ENCODE peak calls at places on chromosome 5, in six cellular contexts. Y is endothelial cell of umbilical vein, V is NB4, A is K562, F is HepG2, Q is GM12878. S is an unnamed sample.

GRCh38 chr5:147234825-147235635 is at the start of gene STK32A:
- DNase-seq in V (no peak), F (no peak), Y (peak; percentile 25), A (no peak), Q (no peak), S (no peak)

GRCh38 chr5:1334831-1335539 is 9.9 kb downstream of the CLPTM1L start:
- DNase-seq in A (no peak), Y (no peak), Q (no peak), V (no peak), F (no peak), S (no peak)

GRCh38 chr5:1875481-1875842 is 7.3 kb downstream of the IRX4 start:
- DNase-seq in A (no peak), F (no peak), Y (no peak), Q (no peak), V (no peak), S (no peak)

GRCh38 chr5:79408028-79408427 is 105.9 kb downstream of the HOMER1 start:
- DNase-seq in V (no peak), Q (no peak), A (no peak), F (no peak), Y (no peak), S (no peak)

GRCh38 chr5:170623576-170624181 is 119.9 kb downstream of the KCNIP1 start:
- DNase-seq in V (peak; percentile 68), F (peak; percentile 20), Y (peak; percentile 61), A (peak; percentile 55), Q (no peak), S (peak; percentile 59)

GRCh38 chr5:56815657-56816545 is 552 bp downstream of the MAP3K1 start:
- DNase-seq in F (no peak), V (peak; percentile 67), Q (no peak), Y (peak; percentile 51), A (peak; percentile 29), S (peak; percentile 55)

GRCh38 chr5:59317023-59317771 is 576.3 kb downstream of the PDE4D start:
- DNase-seq in Y (peak; percentile 24), A (no peak), F (no peak), Q (no peak), V (no peak), S (no peak)

GRCh38 chr5:43895876-43896275 is 292.9 kb downstream of the NNT start:
- DNase-seq in F (no peak), Q (no peak), V (no peak), A (no peak), Y (no peak), S (no peak)

GRCh38 chr5:74240783-74241750 is 399.5 kb downstream of the ENC1 start:
- DNase-seq in Y (no peak), Q (no peak), V (peak; percentile 77), F (no peak), A (no peak), S (no peak)

GRCh38 chr5:82784521-82784920 is 292.7 kb downstream of the TMEM167A start:
- DNase-seq in F (no peak), Y (no peak), A (no peak), V (no peak), Q (no peak), S (no peak)

GRCh38 chr5:41735213-41735612 is 135.0 kb downstream of the OXCT1 start:
- DNase-seq in V (no peak), A (no peak), Y (no peak), Q (no peak), F (no peak), S (no peak)

GRCh38 chr5:58122157-58122556 is 337.7 kb downstream of the PLK2 start:
- DNase-seq in Y (no peak), A (no peak), Q (no peak), F (no peak), V (no peak), S (no peak)

GRCh38 chr5:165630211-165630866 is 2124.9 kb downstream of the MAT2B start:
- DNase-seq in Y (peak; percentile 29), F (peak; percentile 46), V (peak; percentile 72), Q (peak; percentile 2), A (peak; percentile 8), S (peak; percentile 56)

GRCh38 chr5:96474073-96474472 is 41.0 kb upstream of the PCSK1 start:
- DNase-seq in Q (no peak), V (no peak), F (no peak), A (no peak), Y (no peak), S (no peak)

GRCh38 chr5:73564644-73565165 is 734 bp downstream of the ANKRA2 start:
- DNase-seq in F (no peak), Y (no peak), A (peak; percentile 48), Q (no peak), V (peak; percentile 49), S (no peak)

GRCh38 chr5:79924936-79925893 is 65.8 kb downstream of the MTX3 start:
- DNase-seq in A (no peak), Q (no peak), F (no peak), V (peak; percentile 11), Y (no peak), S (peak; percentile 12)

GRCh38 chr5:16690243-16690839 is 73.5 kb upstream of the RETREG1 start:
- DNase-seq in V (peak; percentile 47), A (peak; percentile 69), Q (no peak), F (peak; percentile 59), Y (peak; percentile 55), S (peak; percentile 88)

GRCh38 chr5:14700478-14701436 is 36.2 kb downstream of the OTULIN start:
- DNase-seq in Y (no peak), F (no peak), V (peak; percentile 81), A (no peak), Q (no peak), S (no peak)

GRCh38 chr5:143153332-143154119 is 250.0 kb downstream of the NR3C1 start:
- DNase-seq in A (no peak), Y (peak; percentile 10), Q (no peak), F (no peak), V (no peak), S (no peak)

GRCh38 chr5:10757043-10757442 is 4.0 kb downstream of the DAP start:
- DNase-seq in V (no peak), Y (no peak), A (no peak), Q (no peak), F (no peak), S (no peak)

GRCh38 chr5:136374003-136374402 is 8.7 kb upstream of the TRPC7 start:
- DNase-seq in F (peak; percentile 13), Y (peak; percentile 72), V (peak; percentile 40), Q (no peak), A (peak; percentile 6), S (no peak)

GRCh38 chr5:150082364-150082763 is 4.0 kb downstream of the CSF1R start:
- DNase-seq in Y (no peak), V (peak; percentile 76), A (no peak), Q (no peak), F (no peak), S (no peak)

GRCh38 chr5:150082889-150083288 is 3.5 kb downstream of the CSF1R start:
- DNase-seq in F (no peak), Y (no peak), V (no peak), Q (no peak), A (no peak), S (no peak)

GRCh38 chr5:150080696-150081435 is 5.5 kb downstream of the CSF1R start:
- DNase-seq in A (no peak), Q (no peak), F (no peak), Y (no peak), V (no peak), S (no peak)

GRCh38 chr5:150079655-150080461 is 6.5 kb downstream of the CSF1R start:
- DNase-seq in Y (no peak), V (no peak), Q (no peak), A (no peak), F (no peak), S (no peak)

GRCh38 chr5:150081541-150082283 is 4.6 kb downstream of the CSF1R start:
- DNase-seq in Q (no peak), F (no peak), Y (peak; percentile 42), V (peak; percentile 94), A (no peak), S (no peak)
- TF ChIP-seq MYC in Q (no peak), F (no peak), Y (no peak), V (peak; percentile 51), A (no peak), S (no peak)

DNA sequence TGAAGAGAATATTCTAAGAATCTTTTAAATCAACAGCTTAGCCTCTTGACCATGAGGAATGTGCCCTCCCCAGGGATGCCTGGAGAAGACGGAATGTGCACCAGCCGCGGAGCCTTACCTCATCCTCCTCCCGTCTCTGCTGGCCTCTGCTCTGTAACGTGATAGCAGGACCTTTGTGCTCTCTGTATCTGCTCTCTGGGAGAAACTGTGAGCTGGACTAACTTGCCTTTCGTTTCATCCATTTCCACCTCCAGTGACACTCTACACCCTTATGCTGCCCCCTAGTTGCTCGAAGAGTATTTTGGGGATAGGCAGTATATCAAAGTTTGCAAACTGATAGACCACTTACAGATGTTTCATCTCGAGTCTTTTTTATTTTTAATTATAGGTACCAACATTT is 141.4 kb downstream of the NPR3 start:
- DNase-seq in Y (no peak), F (peak; percentile 22), V (peak; percentile 14), A (no peak), Q (no peak), S (peak; percentile 15)
- TF ChIP-seq MYC in Y (no peak), F (no peak), V (no peak), A (no peak), Q (no peak), S (no peak)

GRCh38 chr5:6949230-6949629 is 236.0 kb downstream of the TENT4A start:
- DNase-seq in A (no peak), F (no peak), V (no peak), Q (no peak), Y (no peak), S (no peak)

GRCh38 chr5:6950250-6950649 is 237.0 kb downstream of the TENT4A start:
- DNase-seq in F (no peak), A (no peak), V (no peak), Y (no peak), Q (no peak), S (no peak)

GRCh38 chr5:6950872-6951271 is 237.6 kb downstream of the TENT4A start:
- DNase-seq in Q (no peak), A (no peak), Y (no peak), F (no peak), V (no peak), S (no peak)

GRCh38 chr5:6943749-6944148 is 230.5 kb downstream of the TENT4A start:
- DNase-seq in A (no peak), F (no peak), Y (no peak), V (no peak), Q (no peak), S (no peak)

GRCh38 chr5:6948562-6948961 is 235.3 kb downstream of the TENT4A start:
- DNase-seq in Q (no peak), F (no peak), A (no peak), V (no peak), Y (no peak), S (no peak)
- TF ChIP-seq MYC in Q (no peak), F (no peak), A (no peak), V (no peak), Y (no peak), S (no peak)

DNA sequence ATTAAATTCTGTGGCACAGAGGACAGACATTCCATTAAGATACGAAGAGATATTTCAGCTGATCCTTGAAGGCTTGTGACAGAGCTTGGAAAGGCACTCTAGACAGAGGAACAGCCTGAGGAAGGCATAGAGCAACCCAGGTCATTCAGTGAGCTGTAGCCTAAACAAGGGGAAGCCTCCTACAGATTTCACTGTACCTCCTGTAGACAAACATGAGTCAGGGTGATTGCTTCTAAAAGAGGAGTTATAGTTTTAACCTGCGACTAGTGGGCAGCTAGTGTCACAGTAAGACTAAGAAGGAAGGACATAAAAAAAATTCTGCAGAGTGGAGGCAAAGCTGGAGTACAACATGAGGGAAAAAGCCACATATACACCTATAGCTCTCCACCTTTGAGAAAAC is 43.5 kb upstream of the ANKDD1B start:
- DNase-seq in F (no peak), V (peak; percentile 74), Y (peak; percentile 79), A (peak; percentile 66), Q (peak; percentile 48), S (peak; percentile 54)
- TF ChIP-seq MYC in F (no peak), V (no peak), Y (no peak), A (no peak), Q (no peak), S (no peak)